ENCODE peak calls at places on chromosomes 7 and 10, in four cellular contexts. One of them, this sample, is unnamed.
A peak's percentile ranks its signal among the peaks of the same experiment; 100 is the strongest.

GRCh38 chr7:2504818-2505375 is 14.7 kb upstream of the LFNG start:
- DNase-seq in AML-193: no peak
- DNase-seq in SK-MEL-5: no peak
- DNase-seq in naive B cell: no peak
- DNase-seq in this sample: no peak

GRCh38 chr10:30705086-30705624 is 75.6 kb upstream of the LYZL2 start:
- DNase-seq in AML-193: peak; percentile 46
- DNase-seq in SK-MEL-5: no peak
- DNase-seq in naive B cell: peak; percentile 54
- DNase-seq in this sample: no peak

GRCh38 chr10:46550076-46550790 is 6.2 kb downstream of the GPRIN2 start:
- DNase-seq in AML-193: no peak
- DNase-seq in SK-MEL-5: no peak
- DNase-seq in naive B cell: no peak
- DNase-seq in this sample: no peak

GRCh38 chr7:141012044-141012685 is 2.6 kb downstream of the MRPS33 start:
- DNase-seq in AML-193: peak; percentile 36
- DNase-seq in SK-MEL-5: peak; percentile 89
- DNase-seq in naive B cell: peak; percentile 71
- DNase-seq in this sample: peak; percentile 84

GRCh38 chr7:23469150-23469960 is 936 bp downstream of the IGF2BP3 start:
- DNase-seq in AML-193: no peak
- DNase-seq in SK-MEL-5: no peak
- DNase-seq in naive B cell: peak; percentile 54
- DNase-seq in this sample: peak; percentile 54

GRCh38 chr10:30155401-30155800 is 96.0 kb upstream of the JCAD start:
- DNase-seq in AML-193: no peak
- DNase-seq in SK-MEL-5: no peak
- DNase-seq in naive B cell: no peak
- DNase-seq in this sample: no peak

GRCh38 chr7:148385009-148385682 is 205.4 kb upstream of the C7orf33 start:
- DNase-seq in AML-193: no peak
- DNase-seq in SK-MEL-5: peak; percentile 43
- DNase-seq in naive B cell: no peak
- DNase-seq in this sample: no peak

GRCh38 chr10:72525277-72525676 is 100.6 kb downstream of the MICU1 start:
- DNase-seq in AML-193: no peak
- DNase-seq in SK-MEL-5: peak; percentile 22
- DNase-seq in naive B cell: no peak
- DNase-seq in this sample: no peak

GRCh38 chr10:14481752-14482151 is 151.0 kb upstream of the FRMD4A start:
- DNase-seq in AML-193: no peak
- DNase-seq in SK-MEL-5: peak; percentile 75
- DNase-seq in naive B cell: no peak
- DNase-seq in this sample: no peak

GRCh38 chr7:2394566-2395082 is 8.8 kb upstream of the CHST12 start:
- DNase-seq in AML-193: no peak
- DNase-seq in SK-MEL-5: no peak
- DNase-seq in naive B cell: no peak
- DNase-seq in this sample: no peak

GRCh38 chr7:45624392-45624760 is 50.2 kb downstream of the ADCY1 start:
- DNase-seq in AML-193: no peak
- DNase-seq in SK-MEL-5: no peak
- DNase-seq in naive B cell: no peak
- DNase-seq in this sample: no peak

GRCh38 chr10:70804424-70804814 is 11.3 kb upstream of the SGPL1 start:
- DNase-seq in AML-193: no peak
- DNase-seq in SK-MEL-5: no peak
- DNase-seq in naive B cell: no peak
- DNase-seq in this sample: no peak